ENCODE peak calls at places on chromosomes 7 and 10, in eight cellular contexts. A is esophagus muscularis mucosa; V is ascending aorta; Z is HAP-1; I is heart left ventricle; E is A549; T is naive thymus-derived CD4-positive, alpha-beta T cell; U is heart right ventricle. L is an unnamed sample.

GRCh38 chr10:80966326-80966986 is 428.8 kb downstream of the SH2D4B start:
- DNase-seq in U (no peak), V (no peak), Z (peak), T (no peak), I (no peak), A (no peak), E (no peak), L (no peak)

GRCh38 chr10:104441601-104442000 is 88.0 kb downstream of the CFAP58 start:
- DNase-seq in V (no peak), U (no peak), T (no peak), A (no peak), I (no peak), E (peak), Z (no peak), L (peak)

GRCh38 chr10:37053476-37053875 is 71.9 kb upstream of the ANKRD30A start:
- DNase-seq in U (no peak), Z (peak), A (no peak), T (no peak), E (peak), V (no peak), I (no peak), L (no peak)

GRCh38 chr10:17026686-17027485 is 102.7 kb downstream of the CUBN start:
- DNase-seq in A (peak), Z (no peak), T (peak), I (no peak), V (no peak), U (no peak), E (no peak), L (peak)

GRCh38 chr10:102118867-102119266 is 1.3 kb downstream of the LDB1 start:
- DNase-seq in I (peak), Z (no peak), U (peak), E (no peak), A (no peak), V (peak), T (no peak), L (no peak)

GRCh38 chr7:157018328-157018996 is 8.0 kb upstream of the MNX1 start:
- DNase-seq in U (no peak), A (no peak), I (no peak), T (no peak), V (no peak), Z (no peak), E (no peak), L (no peak)

GRCh38 chr7:84274029-84274638 is 79.5 kb upstream of the SEMA3A start:
- DNase-seq in T (no peak), Z (peak), U (no peak), A (no peak), E (no peak), I (no peak), V (no peak), L (no peak)

GRCh38 chr10:95413608-95414007 is 122.8 kb upstream of the PDLIM1 start:
- DNase-seq in V (no peak), I (no peak), A (no peak), U (peak), T (no peak), Z (no peak), E (no peak), L (no peak)

GRCh38 chr10:13219685-13220670 is 14.2 kb downstream of the UCMA start:
- DNase-seq in T (no peak), I (no peak), A (no peak), V (peak), U (no peak), E (peak), Z (peak), L (peak)

GRCh38 chr7:112422842-112423496 is 27.3 kb upstream of the IFRD1 start:
- DNase-seq in U (peak), T (no peak), E (peak), V (peak), I (peak), Z (peak), A (no peak), L (peak)

GRCh38 chr7:29106128-29106988 is 40.0 kb downstream of the CPVL start:
- DNase-seq in E (peak), A (no peak), Z (peak), T (peak), V (no peak), U (peak), I (peak), L (peak)

GRCh38 chr7:135772639-135773019 is 24.0 kb upstream of the FAM180A start:
- DNase-seq in I (no peak), U (no peak), A (no peak), Z (no peak), T (no peak), E (no peak), V (no peak), L (no peak)

GRCh38 chr10:95467162-95467599 is 94.0 kb downstream of the SORBS1 start:
- DNase-seq in Z (peak), U (peak), I (peak), T (no peak), A (no peak), V (peak), E (no peak), L (peak)

GRCh38 chr10:127979566-127979965 is 72.7 kb downstream of the PTPRE start:
- DNase-seq in V (peak), E (no peak), Z (no peak), I (peak), T (no peak), A (no peak), U (no peak), L (no peak)

GRCh38 chr10:80530251-80530650 is 7.5 kb upstream of the SH2D4B start:
- DNase-seq in T (peak), A (no peak), Z (no peak), U (peak), I (no peak), V (no peak), E (peak), L (no peak)

GRCh38 chr10:91434041-91434440 is 23.9 kb downstream of the HECTD2 start:
- DNase-seq in T (no peak), I (no peak), A (no peak), U (no peak), E (no peak), Z (no peak), V (no peak), L (peak)

GRCh38 chr7:91286432-91286831 is 22.2 kb downstream of the FZD1 start:
- DNase-seq in T (no peak), U (no peak), Z (no peak), V (no peak), I (no peak), E (no peak), A (no peak), L (no peak)

GRCh38 chr7:123624527-123625183 is 23.0 kb downstream of the ASB15 start:
- DNase-seq in U (no peak), E (peak), V (no peak), T (peak), A (no peak), I (no peak), Z (peak), L (peak)

GRCh38 chr10:69880301-69881081 is 78.8 kb downstream of the COL13A1 start:
- DNase-seq in A (no peak), I (no peak), E (no peak), T (no peak), V (no peak), Z (no peak), U (no peak), L (no peak)
- H3K4me3 ChIP-seq in A (no peak), I (no peak), E (no peak), T (no peak), V (peak), Z (no peak), U (no peak), L (no peak)

GRCh38 chr10:27485368-27485767 is 18.7 kb upstream of the RAB18 start:
- DNase-seq in Z (no peak), I (no peak), A (no peak), V (no peak), E (no peak), T (no peak), U (no peak), L (no peak)
- H3K4me3 ChIP-seq in Z (no peak), I (no peak), A (no peak), V (no peak), E (no peak), T (no peak), U (no peak), L (no peak)

DNA sequence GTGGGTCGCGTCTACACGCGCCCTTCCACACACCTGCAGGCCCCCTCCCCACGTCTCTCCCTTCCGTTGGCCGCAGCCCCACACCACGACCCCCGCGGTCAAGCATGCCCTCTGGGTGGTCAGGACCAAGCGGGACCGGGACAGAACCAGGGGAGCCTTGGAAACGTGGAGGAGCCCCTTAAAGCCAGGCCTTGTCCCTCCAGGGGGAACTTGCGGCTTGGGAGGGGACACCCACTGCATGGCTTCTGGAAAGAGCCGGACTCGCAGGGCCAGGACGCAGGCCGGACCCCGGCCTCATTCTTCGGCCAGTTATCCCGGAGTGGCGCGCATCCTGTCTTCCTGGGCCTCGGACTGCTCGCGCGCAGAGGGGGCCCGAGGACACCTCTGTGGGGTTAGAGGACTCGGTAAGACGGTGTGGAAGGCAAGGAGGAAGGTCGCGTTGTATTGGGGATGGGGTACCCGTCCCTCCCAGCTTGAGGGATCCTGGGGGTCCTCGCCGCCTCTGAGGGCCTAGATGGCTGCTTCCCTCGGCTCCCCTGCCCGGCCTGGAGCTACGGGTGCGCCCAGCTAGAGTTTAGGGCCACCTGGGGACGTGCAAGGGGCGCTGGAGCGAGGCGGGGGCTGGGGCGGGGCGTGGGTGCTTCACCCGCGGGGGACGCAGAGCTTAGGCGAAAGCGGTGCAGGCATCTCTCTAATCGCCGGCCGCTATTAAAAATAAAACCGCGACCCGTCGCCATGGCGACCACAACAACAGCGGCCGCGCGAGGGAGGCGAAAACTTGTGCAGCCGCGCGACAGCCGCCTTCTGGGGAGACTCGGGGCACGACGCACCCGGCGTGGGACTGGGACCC is 1.8 kb upstream of the PDGFA start:
- DNase-seq in A (no peak), V (peak), U (peak), E (peak), Z (peak), I (peak), T (no peak), L (peak)
- H3K4me3 ChIP-seq in A (peak), V (peak), U (no peak), E (peak), Z (no peak), I (peak), T (no peak), L (peak)

GRCh38 chr7:7989985-7990761 is 21.6 kb downstream of the GLCCI1 start:
- DNase-seq in V (no peak), Z (no peak), T (no peak), E (no peak), A (no peak), U (no peak), I (no peak), L (no peak)
- H3K4me3 ChIP-seq in V (no peak), Z (no peak), T (peak), E (no peak), A (peak), U (no peak), I (no peak), L (no peak)

L was measured in mammary epithelial cell.